ENCODE peak calls at places on chromosomes 3 and 15, in eight cellular contexts. Y is anterior cingulate cortex, V is ELF-1, F is right atrium auricular region, P is hepatocyte, D is NCI-H1092 treated with DMSO at 0.1 percent for 48 hours, C is mucosa of descending colon, K is H54. J is an unnamed sample.
A peak's percentile ranks its signal among the peaks of the same experiment; 100 is the strongest.

GRCh38 chr3:110378481-110378880 is 693.1 kb upstream of the NECTIN3 start:
- DNase-seq in Y (no peak), V (peak; percentile 14), F (no peak), P (no peak), D (no peak), C (no peak), K (no peak), J (no peak)

GRCh38 chr15:50113187-50113505 is 5.9 kb downstream of the ATP8B4 start:
- DNase-seq in Y (no peak), V (no peak), F (no peak), P (no peak), D (no peak), C (no peak), K (no peak), J (no peak)

GRCh38 chr3:50226888-50227389 is 9.1 kb upstream of the GNAI2 start:
- DNase-seq in Y (peak; percentile 70), V (no peak), F (no peak), P (no peak), D (peak; percentile 30), C (no peak), K (peak; percentile 77), J (peak; percentile 42)

GRCh38 chr15:36595625-36596024 is 16.2 kb downstream of the CDIN1 start:
- DNase-seq in Y (no peak), V (no peak), F (no peak), P (no peak), D (no peak), C (no peak), K (no peak), J (no peak)

GRCh38 chr3:111159391-111159790 is 87.8 kb downstream of the NECTIN3 start:
- DNase-seq in Y (no peak), V (no peak), F (no peak), P (no peak), D (no peak), C (no peak), K (no peak), J (no peak)

GRCh38 chr3:37984051-37984450 is 6.5 kb upstream of the VILL start:
- DNase-seq in Y (no peak), V (no peak), F (no peak), P (no peak), D (no peak), C (peak; percentile 56), K (no peak), J (no peak)

GRCh38 chr3:156764761-156765160 is 61.4 kb upstream of the LEKR1 start:
- DNase-seq in Y (no peak), V (no peak), F (no peak), P (no peak), D (no peak), C (no peak), K (no peak), J (no peak)

GRCh38 chr15:71431345-71432336 is 316.4 kb downstream of the THSD4 start:
- DNase-seq in Y (no peak), V (no peak), F (no peak), P (no peak), D (no peak), C (no peak), K (no peak), J (no peak)

GRCh38 chr15:98983333-98983732 is 24.3 kb downstream of the PGPEP1L start:
- DNase-seq in Y (no peak), V (no peak), F (peak; percentile 76), P (no peak), D (peak; percentile 18), C (peak; percentile 45), K (peak; percentile 54), J (peak; percentile 2)

GRCh38 chr15:90594297-90594696 is 64.6 kb downstream of the CRTC3 start:
- DNase-seq in Y (no peak), V (no peak), F (peak; percentile 83), P (no peak), D (peak; percentile 50), C (peak; percentile 97), K (no peak), J (peak; percentile 48)

GRCh38 chr3:101803152-101803782 is 24.3 kb downstream of the NXPE3 start:
- DNase-seq in Y (peak; percentile 15), V (no peak), F (no peak), P (peak; percentile 90), D (peak; percentile 68), C (peak; percentile 56), K (no peak), J (peak; percentile 71)

GRCh38 chr15:44009056-44009455 is 182.3 kb downstream of the WDR76 start:
- DNase-seq in Y (no peak), V (no peak), F (no peak), P (peak; percentile 47), D (no peak), C (no peak), K (peak; percentile 59), J (no peak)

GRCh38 chr3:68334547-68334946 is 597.8 kb downstream of the TAFA4 start:
- DNase-seq in Y (no peak), V (no peak), F (no peak), P (no peak), D (no peak), C (no peak), K (no peak), J (no peak)

GRCh38 chr3:53161820-53162671 is 1.0 kb downstream of the PRKCD start:
- DNase-seq in Y (no peak), V (no peak), F (no peak), P (peak; percentile 63), D (no peak), C (no peak), K (no peak), J (no peak)

GRCh38 chr15:78195735-78196201 is 38.6 kb downstream of the ACSBG1 start:
- DNase-seq in Y (no peak), V (peak; percentile 84), F (no peak), P (peak; percentile 67), D (peak; percentile 30), C (peak; percentile 66), K (no peak), J (no peak)

GRCh38 chr15:20344601-20345400 is 196.8 kb downstream of the GOLGA6L6 start:
- DNase-seq in Y (no peak), V (peak; percentile 0), F (no peak), P (peak; percentile 28), D (no peak), C (no peak), K (no peak), J (no peak)

GRCh38 chr3:108312656-108313055 is 16.3 kb downstream of the HHLA2 start:
- DNase-seq in Y (no peak), V (no peak), F (no peak), P (no peak), D (no peak), C (no peak), K (no peak), J (no peak)

GRCh38 chr3:177932750-177933660 is 603.2 kb upstream of the KCNMB2 start:
- DNase-seq in Y (no peak), V (no peak), F (no peak), P (no peak), D (no peak), C (no peak), K (no peak), J (no peak)

J was measured in midbrain.